ENCODE peak calls at places on chromosomes 11 and 22, in seven cellular contexts. P is GM12865, J is fibroblast of pulmonary artery, K is cardiac fibroblast, T is IMR-90, Q is mucosa of descending colon, O is brain microvascular endothelial cell. X is an unnamed sample.

GRCh38 chr11:108233277-108233945 is 10.5 kb downstream of the ATM start:
- DNase-seq in P (no peak), T (no peak), K (no peak), Q (no peak), O (no peak), J (no peak), X (no peak)

GRCh38 chr11:12377106-12377823 is at the start of gene PARVA:
- DNase-seq in P (no peak), J (peak), T (peak), O (peak), Q (peak), K (peak), X (peak)

GRCh38 chr11:1866226-1866625 is 13.3 kb downstream of the LSP1 start:
- DNase-seq in J (no peak), K (no peak), P (no peak), Q (peak), O (no peak), T (no peak), X (no peak)

GRCh38 chr11:9330387-9331384 is 16.3 kb upstream of the TMEM41B start:
- DNase-seq in O (no peak), J (no peak), K (peak), P (no peak), Q (no peak), T (peak), X (no peak)

GRCh38 chr11:133058501-133058900 is 473.8 kb downstream of the OPCML start:
- DNase-seq in J (no peak), K (no peak), O (no peak), P (no peak), T (no peak), Q (no peak), X (no peak)

GRCh38 chr11:2772544-2773031 is 72.8 kb upstream of the KCNQ1OT1 start:
- DNase-seq in Q (peak), J (peak), T (peak), O (peak), K (peak), P (peak), X (no peak)

GRCh38 chr22:21641417-21641794 is 696 bp upstream of the SDF2L1 start:
- DNase-seq in O (no peak), P (peak), J (peak), K (peak), Q (no peak), T (peak), X (no peak)

GRCh38 chr11:75159081-75159953 is 8.4 kb downstream of the SLCO2B1 start:
- DNase-seq in P (no peak), T (no peak), K (no peak), Q (peak), O (no peak), J (no peak), X (no peak)

GRCh38 chr11:7977251-7977917 is 9.8 kb upstream of the EIF3F start:
- DNase-seq in J (peak), T (peak), Q (no peak), K (peak), O (peak), P (no peak), X (peak)

GRCh38 chr11:109799604-109800003 is 293.6 kb upstream of the ZC3H12C start:
- DNase-seq in J (no peak), K (no peak), Q (no peak), T (no peak), O (no peak), P (no peak), X (no peak)

GRCh38 chr11:89067264-89067663 is 1.5 kb upstream of the GRM5 start:
- DNase-seq in T (no peak), K (no peak), J (no peak), O (no peak), P (no peak), Q (no peak), X (no peak)

GRCh38 chr11:107957109-107957588 is 28.9 kb downstream of the RAB39A start:
- DNase-seq in K (no peak), T (no peak), P (peak), Q (no peak), J (no peak), O (no peak), X (no peak)

GRCh38 chr11:94650756-94651155 is 83.6 kb downstream of the PIWIL4 start:
- DNase-seq in K (peak), P (no peak), J (peak), T (peak), O (peak), Q (peak), X (no peak)

GRCh38 chr11:129731316-129731715 is 84.3 kb upstream of the TMEM45B start:
- DNase-seq in J (no peak), Q (no peak), O (no peak), P (no peak), K (no peak), T (no peak), X (no peak)

GRCh38 chr11:117273550-117274289 is 17.4 kb upstream of the BACE1-AS start:
- DNase-seq in J (peak), O (peak), P (no peak), Q (no peak), K (peak), T (peak), X (peak)

GRCh38 chr11:79100093-79100704 is 340.6 kb downstream of the TENM4 start:
- DNase-seq in O (peak), J (peak), P (peak), T (peak), K (peak), Q (no peak), X (no peak)

GRCh38 chr22:40757071-40757470 is 62.1 kb downstream of the SLC25A17 start:
- DNase-seq in Q (no peak), J (peak), O (peak), K (peak), P (no peak), T (peak), X (no peak)

GRCh38 chr11:69704508-69705245 is 855 bp upstream of the FGF19 start:
- DNase-seq in Q (no peak), K (peak), P (no peak), O (no peak), T (no peak), J (peak), X (no peak)

GRCh38 chr11:99199336-99199735 is 178.6 kb downstream of the CNTN5 start:
- DNase-seq in T (no peak), O (peak), K (peak), Q (no peak), P (no peak), J (peak), X (peak)

GRCh38 chr11:121291896-121292502 is 572 bp upstream of the SC5D start:
- DNase-seq in P (peak), J (no peak), K (no peak), Q (no peak), T (peak), O (no peak), X (peak)

GRCh38 chr22:17121235-17122195 is at the start of gene TMEM121B:
- DNase-seq in K (peak), P (no peak), T (peak), O (peak), J (peak), Q (peak), X (peak)

GRCh38 chr11:114169321-114169749 is 109.8 kb downstream of the ZBTB16 start:
- DNase-seq in T (no peak), K (peak), Q (peak), P (no peak), J (no peak), O (no peak), X (no peak)

GRCh38 chr11:82533628-82534353 is 199.9 kb downstream of the FAM181B start:
- DNase-seq in T (no peak), P (no peak), J (no peak), K (no peak), Q (no peak), O (no peak), X (no peak)

GRCh38 chr11:31808268-31808667 is 2.9 kb downstream of the PAX6 start:
- DNase-seq in K (no peak), J (no peak), P (no peak), Q (no peak), O (no peak), T (no peak), X (no peak)

GRCh38 chr22:31490496-31490925 is 869 bp upstream of the EIF4ENIF1 start:
- DNase-seq in J (peak), K (peak), Q (peak), T (peak), P (peak), O (peak), X (peak)

GRCh38 chr11:6606471-6607189 is 3.1 kb downstream of the ILK start:
- DNase-seq in P (peak), Q (peak), J (peak), T (peak), O (peak), K (peak), X (peak)

GRCh38 chr22:23225724-23226496 is 45.6 kb downstream of the BCR start:
- DNase-seq in T (no peak), J (peak), O (peak), Q (peak), P (no peak), K (peak), X (no peak)

GRCh38 chr11:77107950-77108349 is 5.3 kb downstream of the OMP start:
- DNase-seq in K (peak), O (peak), T (peak), J (peak), Q (peak), P (no peak), X (peak)

GRCh38 chr22:37363593-37363992 is 63.7 kb downstream of the ELFN2 start:
- DNase-seq in T (no peak), P (no peak), Q (no peak), K (no peak), J (no peak), O (no peak), X (no peak)

GRCh38 chr11:92423133-92423532 is 198.5 kb downstream of the FAT3 start:
- DNase-seq in T (peak), P (no peak), K (peak), J (peak), O (peak), Q (no peak), X (no peak)

GRCh38 chr11:3228445-3228829 is 3.8 kb downstream of the MRGPRE start:
- DNase-seq in O (no peak), P (no peak), Q (no peak), K (no peak), T (no peak), J (no peak), X (no peak)

GRCh38 chr11:133272386-133272785 is 259.9 kb downstream of the OPCML start:
- DNase-seq in T (no peak), P (no peak), J (no peak), Q (no peak), K (no peak), O (no peak), X (no peak)

GRCh38 chr11:11057472-11057854 is 199.6 kb upstream of the ZBED5 start:
- DNase-seq in T (no peak), Q (no peak), O (no peak), P (no peak), K (no peak), J (peak), X (no peak)

GRCh38 chr11:79179087-79179486 is 261.7 kb downstream of the TENM4 start:
- DNase-seq in O (no peak), Q (no peak), K (no peak), P (no peak), J (no peak), T (peak), X (no peak)

GRCh38 chr11:65872555-65873279 is at the start of gene EFEMP2:
- DNase-seq in K (no peak), O (no peak), J (no peak), P (no peak), T (no peak), Q (peak), X (no peak)

GRCh38 chr11:65870307-65870658 is 2.3 kb downstream of the EFEMP2 start:
- DNase-seq in Q (no peak), O (no peak), T (no peak), P (no peak), K (no peak), J (no peak), X (no peak)

GRCh38 chr11:65870706-65871681 is 1.6 kb downstream of the EFEMP2 start:
- DNase-seq in O (no peak), T (no peak), K (no peak), P (no peak), J (no peak), Q (peak), X (no peak)

GRCh38 chr11:65873280-65874156 is 918 bp upstream of the EFEMP2 start:
- DNase-seq in P (peak), O (peak), K (peak), J (peak), Q (peak), T (peak), X (peak)

DNA sequence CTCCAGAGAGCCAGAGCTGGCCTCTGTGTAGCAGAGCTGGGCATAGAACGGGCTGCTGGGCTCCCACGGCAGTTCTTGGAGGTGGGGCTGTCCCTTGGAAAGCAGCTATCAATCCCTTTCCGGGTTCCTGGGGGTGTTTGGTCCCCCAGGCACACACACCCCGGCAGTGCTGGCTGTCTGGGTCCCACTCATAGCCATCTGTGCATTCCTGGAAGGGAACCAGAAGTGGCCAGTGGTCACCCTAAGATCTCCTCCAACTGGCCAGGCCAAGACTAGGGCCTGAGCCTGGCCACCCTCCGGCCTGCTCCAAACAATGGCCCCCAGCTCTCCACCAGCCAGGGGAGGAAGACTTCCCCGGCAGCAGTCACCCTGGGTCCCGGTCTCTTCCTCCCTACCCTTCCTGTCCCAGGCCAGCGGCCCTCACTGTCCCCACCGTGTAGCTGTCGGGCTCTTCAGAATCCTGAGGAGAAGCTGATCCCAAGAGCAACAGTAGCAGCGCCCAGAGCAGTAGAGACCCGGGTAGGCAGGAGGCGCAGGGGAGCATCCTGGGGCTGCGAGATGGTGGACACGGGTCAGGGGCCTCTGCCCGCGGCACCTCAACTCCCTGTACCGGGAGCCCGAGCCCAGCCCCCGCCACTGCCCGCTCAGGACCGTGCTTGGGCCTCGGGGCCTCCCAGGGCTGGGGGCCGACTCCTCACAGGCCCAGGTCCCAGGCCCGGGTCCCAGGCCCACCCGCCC is 620 bp downstream of the EFEMP2 start:
- DNase-seq in Q (peak), O (peak), T (no peak), K (peak), P (no peak), J (no peak), X (no peak)
- TF ChIP-seq CTCF in Q (no peak), O (peak), T (peak), K (peak), P (no peak), J (peak), X (peak)

GRCh38 chr11:112294688-112295340 is 34.2 kb upstream of the PLET1 start:
- DNase-seq in P (no peak), T (no peak), O (no peak), Q (no peak), K (no peak), J (no peak), X (no peak)

GRCh38 chr11:112292785-112293407 is 32.2 kb upstream of the PLET1 start:
- DNase-seq in T (peak), P (no peak), Q (no peak), O (peak), J (peak), K (peak), X (peak)

GRCh38 chr11:112292188-112292587 is 31.5 kb upstream of the PLET1 start:
- DNase-seq in P (no peak), J (no peak), O (no peak), K (no peak), T (no peak), Q (no peak), X (no peak)

GRCh38 chr11:112291191-112291590 is 30.5 kb upstream of the PLET1 start:
- DNase-seq in Q (no peak), K (no peak), O (no peak), P (no peak), T (no peak), J (no peak), X (no peak)

GRCh38 chr11:112293614-112294013 is 33.0 kb upstream of the PLET1 start:
- DNase-seq in J (peak), O (no peak), Q (no peak), T (no peak), K (peak), P (no peak), X (no peak)
- H3K4me3 ChIP-seq in J (no peak), O (no peak), Q (no peak), T (no peak), K (no peak), P (no peak), X (no peak)

GRCh38 chr22:32625985-32626384 is 151.4 kb downstream of the FBXO7 start:
- DNase-seq in Q (no peak), K (no peak), T (no peak), O (no peak), J (no peak), P (no peak), X (no peak)
- TF ChIP-seq CTCF in Q (no peak), K (no peak), T (no peak), O (no peak), J (no peak), P (no peak), X (no peak)

GRCh38 chr11:57776577-57776976 is 15.0 kb downstream of the CTNND1 start:
- DNase-seq in P (no peak), Q (no peak), T (no peak), J (no peak), O (no peak), K (no peak), X (no peak)
- H3K4me3 ChIP-seq in P (no peak), Q (no peak), T (no peak), J (no peak), O (no peak), K (no peak), X (no peak)

DNA sequence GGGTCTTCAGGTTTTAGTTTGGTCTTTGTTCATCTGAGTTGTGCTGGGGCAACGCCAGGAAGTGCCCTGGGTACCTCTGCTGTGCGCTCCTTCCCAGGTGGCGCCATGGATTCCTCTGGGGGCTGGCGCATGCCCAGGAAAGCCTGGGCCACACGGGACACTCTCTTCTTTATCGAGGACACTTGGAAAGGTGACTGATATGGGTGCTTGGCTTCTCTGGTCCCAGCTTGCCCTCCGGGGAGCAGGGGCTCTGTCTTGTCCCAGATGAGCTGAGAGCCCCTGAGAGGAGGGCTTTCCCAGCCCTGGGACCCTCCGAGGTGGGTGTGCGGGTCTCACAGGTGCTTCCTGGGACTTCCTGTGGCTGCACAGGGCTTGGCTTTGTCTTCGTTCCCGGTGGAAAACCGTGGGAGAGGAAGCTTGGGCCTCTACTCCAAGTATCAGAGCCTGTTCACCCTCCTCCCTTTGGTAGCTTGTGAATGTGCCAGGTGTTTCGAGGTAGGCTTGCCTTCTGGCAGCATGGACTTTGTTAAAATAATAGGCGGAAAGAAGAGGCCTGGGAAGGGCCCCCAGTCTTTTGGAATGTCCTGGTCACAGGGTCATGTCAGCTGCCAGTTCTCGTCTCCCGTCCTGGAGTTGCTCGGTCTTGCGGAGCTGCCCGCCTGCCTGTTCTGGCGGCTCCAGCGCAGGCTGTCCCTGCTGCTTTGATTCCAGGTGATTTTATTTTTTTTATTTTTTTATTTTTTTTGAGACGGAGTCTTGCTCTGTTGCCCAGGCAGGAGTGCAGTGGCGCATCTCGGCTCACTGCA is 10.1 kb upstream of the NEAT1 start:
- DNase-seq in K (no peak), T (no peak), Q (peak), J (no peak), P (no peak), O (no peak), X (no peak)
- TF ChIP-seq CTCF in K (no peak), T (no peak), Q (no peak), J (no peak), P (no peak), O (no peak), X (no peak)

GRCh38 chr11:36509694-36510566 is at the start of gene TRAF6:
- DNase-seq in O (peak), K (peak), P (peak), J (peak), Q (peak), T (peak), X (peak)
- H3K4me3 ChIP-seq in O (peak), K (peak), P (peak), J (peak), Q (peak), T (peak), X (peak)

GRCh38 chr11:68212421-68213134 is 518 bp downstream of the KMT5B start:
- DNase-seq in P (peak), Q (peak), T (peak), K (peak), J (peak), O (peak), X (peak)

GRCh38 chr11:68214173-68215086 is 1.3 kb upstream of the KMT5B start:
- DNase-seq in Q (peak), O (peak), K (no peak), P (no peak), T (no peak), J (no peak), X (no peak)

GRCh38 chr11:68215087-68215445 is 2.0 kb upstream of the KMT5B start:
- DNase-seq in Q (no peak), K (no peak), J (no peak), T (no peak), P (peak), O (no peak), X (no peak)

GRCh38 chr11:68213135-68213515 is at the start of gene KMT5B:
- DNase-seq in J (peak), T (peak), K (peak), O (peak), P (peak), Q (peak), X (peak)

GRCh38 chr11:68213555-68214172 is 568 bp upstream of the KMT5B start:
- DNase-seq in K (peak), Q (peak), T (peak), O (peak), J (peak), P (peak), X (peak)
- TF ChIP-seq CTCF in K (no peak), Q (no peak), T (no peak), O (no peak), J (no peak), P (no peak), X (no peak)